ENCODE peak calls at places on chromosomes 16 and 17, in five cellular contexts. S is body of pancreas, O is lung, G is endothelial cell, P is BJ. L is an unnamed sample.

GRCh38 chr17:43171761-43172487 is 910 bp downstream of the NBR1 start:
- DNase-seq in S (peak), O (no peak), G (peak), P (peak), L (peak)

GRCh38 chr16:5044011-5044540 is 10.3 kb upstream of the NAGPA start:
- DNase-seq in S (no peak), O (no peak), G (no peak), P (no peak), L (no peak)

GRCh38 chr17:37708616-37709212 is 36.1 kb downstream of the HNF1B start:
- DNase-seq in S (peak), O (no peak), G (no peak), P (no peak), L (no peak)

GRCh38 chr16:1048442-1049112 is 24.0 kb upstream of the SSTR5 start:
- DNase-seq in S (peak), O (no peak), G (peak), P (no peak), L (no peak)

GRCh38 chr16:11572301-11572995 is 14.3 kb downstream of the LITAF start:
- DNase-seq in S (no peak), O (no peak), G (no peak), P (no peak), L (no peak)

GRCh38 chr16:87092958-87093357 is 224.2 kb downstream of the C16orf95 start:
- DNase-seq in S (peak), O (no peak), G (no peak), P (no peak), L (no peak)

GRCh38 chr16:72926671-72927070 is 121.3 kb downstream of the ZFHX3 start:
- DNase-seq in S (no peak), O (no peak), G (no peak), P (no peak), L (no peak)

GRCh38 chr17:57724038-57724728 is 20.9 kb downstream of the CCDC182 start:
- DNase-seq in S (no peak), O (no peak), G (no peak), P (no peak), L (no peak)

GRCh38 chr17:59513934-59514841 is 51.2 kb upstream of the DHX40 start:
- DNase-seq in S (peak), O (peak), G (no peak), P (no peak), L (peak)

GRCh38 chr17:79027274-79027924 is 3.4 kb downstream of the C1QTNF1 start:
- DNase-seq in S (no peak), O (no peak), G (no peak), P (no peak), L (no peak)

GRCh38 chr17:43360376-43360738 is 38.4 kb upstream of the ARL4D start:
- DNase-seq in S (peak), O (no peak), G (no peak), P (no peak), L (no peak)

GRCh38 chr17:50055426-50056216 is at the start of gene ITGA3:
- DNase-seq in S (peak), O (peak), G (peak), P (no peak), L (no peak)

GRCh38 chr16:74650966-74651567 is 15.6 kb downstream of the RFWD3 start:
- DNase-seq in S (no peak), O (no peak), G (peak), P (no peak), L (no peak)

GRCh38 chr17:75814900-75815373 is 29.3 kb downstream of the UNC13D start:
- DNase-seq in S (no peak), O (no peak), G (no peak), P (peak), L (peak)

GRCh38 chr16:4864728-4865127 is 17.4 kb downstream of the UBN1 start:
- DNase-seq in S (no peak), O (no peak), G (no peak), P (no peak), L (no peak)

GRCh38 chr16:84854759-84855158 is 35.0 kb downstream of the CRISPLD2 start:
- DNase-seq in S (no peak), O (no peak), G (no peak), P (no peak), L (no peak)

GRCh38 chr16:80347900-80348299 is 192.9 kb upstream of the DYNLRB2 start:
- DNase-seq in S (peak), O (peak), G (no peak), P (no peak), L (no peak)

GRCh38 chr17:63538693-63539595 is 11.3 kb upstream of the DCAF7 start:
- DNase-seq in S (no peak), O (no peak), G (no peak), P (no peak), L (no peak)

GRCh38 chr16:71573387-71574094 is 3.4 kb downstream of the TAT start:
- DNase-seq in S (no peak), O (no peak), G (no peak), P (no peak), L (no peak)

GRCh38 chr16:78598186-78598585 is 498.7 kb downstream of the WWOX start:
- DNase-seq in S (no peak), O (no peak), G (no peak), P (no peak), L (no peak)

GRCh38 chr16:78594191-78594590 is 494.7 kb downstream of the WWOX start:
- DNase-seq in S (no peak), O (no peak), G (no peak), P (no peak), L (no peak)

GRCh38 chr16:78599271-78599670 is 499.8 kb downstream of the WWOX start:
- DNase-seq in S (no peak), O (no peak), G (no peak), P (no peak), L (no peak)

GRCh38 chr16:78596348-78596995 is 497.0 kb downstream of the WWOX start:
- DNase-seq in S (no peak), O (no peak), G (no peak), P (no peak), L (no peak)

DNA sequence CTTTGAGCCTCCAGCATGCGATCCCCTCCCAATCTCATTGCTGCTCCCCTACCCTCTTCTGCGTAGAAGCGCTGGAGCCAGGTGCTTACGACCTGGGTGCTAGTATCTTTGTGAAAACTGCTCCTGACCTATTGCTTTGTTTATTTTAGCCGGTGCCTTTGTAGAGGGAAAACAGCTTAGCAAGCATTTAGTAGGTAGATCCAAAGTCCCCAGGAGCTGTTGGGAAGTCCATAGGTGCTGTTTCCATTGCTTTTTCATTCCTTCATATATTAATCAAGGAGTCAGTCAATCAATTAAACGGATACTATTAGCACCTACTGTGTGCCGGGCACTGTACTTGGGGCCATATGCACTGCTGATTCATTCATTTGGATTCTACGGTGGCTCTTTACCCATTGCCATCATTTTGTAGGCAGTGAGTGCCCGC is 497.6 kb downstream of the WWOX start:
- DNase-seq in S (no peak), O (no peak), G (no peak), P (no peak), L (no peak)
- TF ChIP-seq CTCF in S (no peak), O (no peak), G (no peak), P (no peak), L (no peak)

DNA sequence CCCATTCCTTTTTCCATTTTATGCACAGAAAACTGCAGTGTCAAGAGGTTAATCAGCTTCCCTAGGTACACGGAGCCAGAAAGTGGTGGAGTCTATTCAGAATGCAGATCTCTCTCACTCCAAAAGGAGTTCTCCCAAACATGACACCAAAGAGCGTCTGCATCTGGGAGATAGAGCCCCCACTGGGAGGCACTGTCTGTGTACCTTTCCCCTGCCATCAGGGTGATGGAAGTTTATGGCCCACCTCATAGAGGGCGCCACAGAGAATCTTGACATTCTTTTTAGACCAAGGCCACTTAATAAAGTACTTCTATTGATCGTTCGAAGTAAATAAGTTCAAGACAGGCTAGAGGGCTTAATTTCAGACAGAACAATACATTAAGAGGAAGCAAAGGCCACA is 493.7 kb upstream of the ERCC4 start:
- DNase-seq in S (no peak), O (no peak), G (no peak), P (no peak), L (no peak)
- TF ChIP-seq CTCF in S (no peak), O (no peak), G (no peak), P (no peak), L (no peak)

DNA sequence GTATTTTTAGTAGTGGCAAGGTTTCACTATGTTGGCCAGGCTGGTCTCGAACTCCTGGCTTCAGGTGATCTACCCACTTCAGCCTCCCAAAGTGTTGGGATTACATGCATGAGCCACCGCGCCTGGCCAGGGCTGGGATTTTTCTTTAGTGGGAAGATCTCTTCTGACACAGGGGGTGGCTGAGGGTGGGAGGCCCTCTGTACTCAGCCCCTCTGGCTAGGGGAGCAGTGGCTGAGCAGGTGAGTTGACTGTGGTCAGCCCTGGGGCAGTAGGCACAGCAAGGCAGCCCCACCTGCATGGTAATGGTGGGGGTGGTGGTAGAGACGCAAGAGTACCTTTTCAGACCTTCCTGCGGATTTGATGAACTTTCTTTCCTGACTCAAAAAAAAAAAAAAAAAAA is 12.3 kb upstream of the GPRC5B start:
- DNase-seq in S (no peak), O (no peak), G (no peak), P (no peak), L (no peak)
- TF ChIP-seq CTCF in S (no peak), O (no peak), G (no peak), P (no peak), L (no peak)

GRCh38 chr16:70453117-70453890 is 1.1 kb upstream of the FCSK start:
- DNase-seq in S (no peak), O (no peak), G (no peak), P (no peak), L (no peak)

GRCh38 chr16:70454221-70455034 is at the start of gene FCSK:
- DNase-seq in S (peak), O (peak), G (peak), P (no peak), L (no peak)

GRCh38 chr16:70453891-70454220 is 539 bp upstream of the FCSK start:
- DNase-seq in S (no peak), O (no peak), G (no peak), P (no peak), L (no peak)

GRCh38 chr16:70457446-70457845 is 3.1 kb downstream of the FCSK start:
- DNase-seq in S (no peak), O (no peak), G (no peak), P (no peak), L (no peak)

DNA sequence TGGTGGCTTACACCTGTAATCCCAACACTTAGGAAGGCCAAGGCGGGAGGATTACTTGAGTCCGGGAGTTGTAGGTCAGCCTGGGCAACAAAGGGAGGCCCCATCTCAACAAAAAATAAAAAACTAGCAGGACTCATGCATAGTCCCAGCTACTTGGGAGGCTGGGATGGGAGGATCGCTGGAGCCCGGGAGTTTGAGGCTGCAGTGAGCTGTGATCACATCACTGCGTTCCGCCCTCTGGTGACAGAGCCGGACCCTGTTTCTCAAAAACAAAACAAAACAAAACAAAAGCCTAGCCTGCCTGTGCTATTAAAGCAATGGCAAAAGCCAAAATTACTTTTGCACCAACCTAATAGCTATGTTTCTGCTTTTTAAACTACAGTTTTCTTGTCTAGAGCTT is 1.5 kb downstream of the FCSK start:
- DNase-seq in S (no peak), O (no peak), G (no peak), P (no peak), L (no peak)
- TF ChIP-seq CTCF in S (no peak), O (no peak), G (no peak), P (no peak), L (no peak)

GRCh38 chr16:24272379-24272778 is 16.2 kb downstream of the CACNG3 start:
- DNase-seq in S (no peak), O (no peak), G (no peak), P (no peak), L (no peak)

GRCh38 chr16:24275413-24275812 is 19.3 kb downstream of the CACNG3 start:
- DNase-seq in S (no peak), O (no peak), G (no peak), P (no peak), L (no peak)

GRCh38 chr16:24273511-24273910 is 17.4 kb downstream of the CACNG3 start:
- DNase-seq in S (no peak), O (no peak), G (no peak), P (no peak), L (no peak)

GRCh38 chr16:24270721-24271120 is 14.6 kb downstream of the CACNG3 start:
- DNase-seq in S (no peak), O (no peak), G (no peak), P (no peak), L (no peak)
- TF ChIP-seq CTCF in S (no peak), O (no peak), G (no peak), P (no peak), L (no peak)

DNA sequence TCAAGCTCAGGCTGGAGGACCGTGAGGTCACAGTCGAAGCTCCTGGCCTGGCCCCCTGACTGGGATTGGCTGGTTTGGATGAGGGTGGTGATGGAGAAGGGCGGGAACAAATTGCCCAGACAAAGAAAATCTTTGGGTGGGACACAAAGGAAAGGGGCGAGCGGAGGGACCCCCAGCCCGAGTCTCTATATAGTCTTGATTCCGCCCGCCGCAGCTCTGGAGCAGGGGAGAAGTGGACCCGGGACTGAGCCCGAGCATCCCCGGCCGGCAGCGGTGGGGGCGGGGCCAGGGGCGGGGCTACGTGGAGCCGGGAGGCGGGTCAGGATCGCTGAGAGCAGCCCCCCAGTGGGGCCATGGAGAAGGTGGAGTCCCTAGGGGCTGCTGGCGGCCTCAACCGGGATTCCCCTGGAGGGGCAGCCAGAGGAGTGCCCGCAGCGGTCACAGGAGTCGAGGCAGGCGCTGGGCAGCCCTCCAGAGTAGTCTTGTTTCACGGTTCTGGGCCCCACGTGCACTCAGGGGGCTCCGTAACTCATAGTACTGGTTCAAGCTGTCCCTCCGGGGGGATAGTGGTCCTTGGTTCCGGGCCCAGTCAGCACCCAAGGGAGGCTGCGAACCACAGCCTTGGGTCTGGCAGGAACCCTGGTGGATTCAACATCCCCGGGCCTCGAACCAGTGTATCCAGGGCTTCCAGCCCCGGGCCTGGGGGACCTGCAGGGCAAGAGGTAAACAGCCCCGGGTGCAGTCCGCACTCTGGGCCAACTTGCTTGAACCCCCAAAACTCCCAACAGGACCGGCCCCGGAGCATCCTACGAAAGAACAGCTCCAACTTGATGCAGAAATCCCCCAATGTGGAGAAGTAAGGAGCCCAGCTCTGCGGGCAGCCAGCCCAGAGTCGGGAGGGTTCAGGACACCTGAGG is 1.2 kb upstream of the NEURL4 start:
- DNase-seq in S (peak), O (peak), G (peak), P (no peak), L (no peak)
- TF ChIP-seq CTCF in S (no peak), O (no peak), G (no peak), P (no peak), L (no peak)

GRCh38 chr16:78196527-78196926 is 97.1 kb downstream of the WWOX start:
- DNase-seq in S (no peak), O (no peak), G (no peak), P (no peak), L (no peak)
- TF ChIP-seq CTCF in S (no peak), O (no peak), G (no peak), P (no peak), L (no peak)

GRCh38 chr16:30379165-30379783 is 3.1 kb downstream of the SEPTIN1 start:
- DNase-seq in S (no peak), O (no peak), G (no peak), P (no peak), L (no peak)
- TF ChIP-seq CTCF in S (no peak), O (no peak), G (no peak), P (no peak), L (no peak)

L was measured in HFF-Myc.